ENCODE peak calls at places on chromosomes 1 and 21, in six cellular contexts. V is IMR-90, Q is mesenchymal stem cell, M is trophoblast cell, Z is H1, R is mesendoderm. K is an unnamed sample.

GRCh38 chr21:32062591-32063227 is 189.9 kb downstream of the HUNK start:
- DNase-seq in V (no peak), Q (no peak), M (no peak), Z (no peak), R (no peak), K (no peak)

GRCh38 chr1:205109269-205109668 is 12.5 kb downstream of the RBBP5 start:
- DNase-seq in V (no peak), Q (no peak), M (no peak), Z (no peak), R (no peak), K (no peak)

GRCh38 chr1:229199892-229200291 is 71.0 kb upstream of the RAB4A start:
- DNase-seq in V (no peak), Q (peak), M (peak), Z (no peak), R (no peak), K (no peak)

GRCh38 chr1:20717452-20718342 is at the start of gene KIF17:
- DNase-seq in V (peak), Q (peak), M (peak), Z (no peak), R (peak), K (peak)

GRCh38 chr21:15063081-15063820 is 1.5 kb downstream of the NRIP1 start:
- DNase-seq in V (peak), Q (peak), M (no peak), Z (no peak), R (peak), K (no peak)

GRCh38 chr1:230867119-230867902 is 1.0 kb downstream of the C1orf198 start:
- DNase-seq in V (no peak), Q (peak), M (peak), Z (no peak), R (no peak), K (no peak)

GRCh38 chr1:221187174-221187573 is 307.9 kb downstream of the HLX start:
- DNase-seq in V (peak), Q (no peak), M (no peak), Z (no peak), R (no peak), K (no peak)

GRCh38 chr1:119873166-119874025 is 22.9 kb downstream of the ADAM30 start:
- DNase-seq in V (peak), Q (peak), M (no peak), Z (no peak), R (no peak), K (no peak)

GRCh38 chr21:25997788-25998611 is 172.6 kb downstream of the APP start:
- DNase-seq in V (no peak), Q (no peak), M (no peak), Z (peak), R (peak), K (peak)

GRCh38 chr1:22508991-22509390 is 54.3 kb upstream of the EPHA8 start:
- DNase-seq in V (no peak), Q (no peak), M (no peak), Z (no peak), R (no peak), K (no peak)

GRCh38 chr1:85898861-85899260 is 190.6 kb upstream of the ZNHIT6 start:
- DNase-seq in V (peak), Q (no peak), M (no peak), Z (no peak), R (no peak), K (no peak)

DNA sequence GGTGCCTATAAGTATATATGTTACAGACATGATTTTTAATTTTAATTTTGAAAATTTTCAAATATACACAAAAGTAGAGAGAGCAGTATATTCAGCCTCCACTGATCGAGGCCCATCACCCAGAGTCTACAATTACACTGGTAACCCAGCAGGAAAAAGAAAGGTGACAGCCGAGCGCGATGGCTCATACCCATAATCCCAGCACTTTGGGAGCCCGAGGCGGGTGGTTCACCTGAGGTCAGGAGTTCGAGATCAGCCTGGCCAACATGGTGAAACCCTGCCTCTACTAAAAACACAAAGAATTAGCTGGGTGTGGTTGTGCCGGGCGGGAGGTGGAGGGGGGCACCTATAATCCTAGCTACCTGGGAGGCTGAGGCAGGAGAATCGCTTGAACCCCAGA is 1.4 kb downstream of the YBEY start:
- DNase-seq in V (no peak), Q (no peak), M (no peak), Z (no peak), R (no peak), K (no peak)
- H3K4me3 ChIP-seq in V (no peak), Q (peak), M (no peak), Z (peak), R (no peak), K (no peak)

GRCh38 chr1:226648421-226648820 is 90.7 kb downstream of the ITPKB start:
- DNase-seq in V (no peak), Q (no peak), M (no peak), Z (no peak), R (no peak), K (no peak)

GRCh38 chr1:226649780-226650179 is 89.3 kb downstream of the ITPKB start:
- DNase-seq in V (peak), Q (no peak), M (no peak), Z (no peak), R (peak), K (no peak)

GRCh38 chr1:226647719-226648118 is 91.4 kb downstream of the ITPKB start:
- DNase-seq in V (no peak), Q (no peak), M (no peak), Z (no peak), R (no peak), K (no peak)

GRCh38 chr1:226650236-226650841 is 88.7 kb downstream of the ITPKB start:
- DNase-seq in V (no peak), Q (no peak), M (no peak), Z (no peak), R (peak), K (no peak)

DNA sequence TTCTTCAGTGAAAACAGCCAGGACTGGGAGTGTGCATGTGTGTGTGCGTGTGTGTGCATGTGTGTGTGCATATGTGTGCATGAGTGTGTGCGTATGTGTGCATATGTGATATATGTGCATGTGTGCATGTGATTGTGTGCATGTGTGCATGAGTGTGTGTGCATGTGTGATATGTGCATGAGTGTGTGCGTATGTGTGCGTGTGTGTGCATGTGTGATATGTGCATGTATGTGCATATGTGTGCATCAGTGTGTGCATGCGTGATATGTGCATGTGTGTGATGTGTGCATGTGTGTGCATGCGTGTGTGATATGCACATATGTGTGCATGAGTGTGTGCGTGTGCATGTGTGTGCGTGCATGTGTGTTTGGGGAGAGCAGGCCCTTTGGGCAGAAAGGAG is 89.8 kb downstream of the ITPKB start:
- DNase-seq in V (no peak), Q (no peak), M (no peak), Z (no peak), R (no peak), K (no peak)
- H3K23ac ChIP-seq in V (no peak), Q (no peak), M (peak), Z (peak), R (no peak), K (peak)

DNA sequence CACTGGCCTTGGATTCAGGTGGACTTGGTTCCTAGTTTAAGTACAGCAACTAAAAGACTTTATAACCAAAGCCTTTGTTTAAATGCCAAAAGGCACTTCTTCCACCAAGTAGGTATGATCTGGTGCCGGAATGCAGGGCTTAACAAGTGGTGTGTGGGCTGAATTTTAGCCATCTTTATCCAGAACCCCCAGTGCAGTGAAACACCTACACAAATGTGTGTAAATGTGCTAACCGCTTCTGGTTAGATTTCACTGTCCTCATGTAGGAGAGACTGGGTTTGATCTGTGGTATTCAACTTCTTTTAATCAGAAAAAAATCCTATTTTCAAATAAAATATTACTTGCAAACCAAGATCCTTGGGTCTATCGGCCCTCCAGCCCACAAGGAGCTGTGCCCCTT is 10.3 kb downstream of the SLAMF1 start:
- DNase-seq in V (no peak), Q (no peak), M (no peak), Z (no peak), R (no peak), K (no peak)
- H3K4me2 ChIP-seq in V (no peak), Q (no peak), M (no peak), Z (no peak), R (no peak), K (no peak)

DNA sequence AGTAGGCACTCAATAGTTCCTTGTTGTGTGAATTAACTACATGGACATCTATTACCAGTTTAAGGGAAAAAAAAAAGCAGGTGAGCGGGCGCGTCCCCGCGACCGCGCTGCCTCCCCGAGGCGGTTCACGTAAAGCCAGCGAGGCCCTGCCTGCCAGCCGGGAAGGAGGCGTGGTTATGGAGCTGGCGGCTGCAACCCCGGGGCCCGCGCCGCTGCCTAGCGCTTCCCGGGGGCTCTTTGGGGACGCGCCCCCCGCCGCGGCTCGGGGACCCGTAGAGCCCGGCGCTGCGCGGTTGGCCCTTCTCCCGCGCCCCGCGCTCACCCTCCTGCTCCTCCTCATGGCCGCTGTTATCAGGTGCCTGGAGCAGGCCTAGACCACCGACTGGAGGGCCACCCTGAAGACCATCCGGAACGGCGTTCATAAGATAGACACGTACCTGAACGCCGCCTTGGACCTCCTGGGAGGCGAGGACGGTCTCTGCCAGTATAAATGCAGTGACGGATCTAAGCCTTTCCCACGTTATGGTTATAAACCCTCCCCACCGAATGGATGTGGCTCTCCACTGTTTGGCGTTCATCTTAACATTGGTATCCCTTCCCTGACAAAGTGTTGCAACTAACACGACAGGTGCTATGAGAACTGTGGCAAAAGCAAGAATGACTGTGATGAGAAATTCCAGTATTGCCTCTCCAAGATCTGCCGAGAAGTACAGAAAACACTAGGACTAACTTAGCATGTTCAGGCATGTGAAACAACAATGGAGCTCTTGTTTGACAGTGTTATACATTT is 2.6 kb upstream of the CC2D1B start:
- DNase-seq in V (peak), Q (peak), M (peak), Z (no peak), R (peak), K (peak)
- H3K4me3 ChIP-seq in V (peak), Q (peak), M (peak), Z (peak), R (no peak), K (peak)

GRCh38 chr1:28132110-28132897 is 43.9 kb upstream of the EYA3 start:
- DNase-seq in V (no peak), Q (no peak), M (no peak), Z (no peak), R (no peak), K (no peak)

GRCh38 chr1:28139033-28139712 is 37.3 kb downstream of the PTAFR start:
- DNase-seq in V (peak), Q (peak), M (peak), Z (no peak), R (no peak), K (no peak)

GRCh38 chr1:28135910-28136635 is 40.4 kb downstream of the PTAFR start:
- DNase-seq in V (no peak), Q (no peak), M (no peak), Z (no peak), R (no peak), K (no peak)

GRCh38 chr1:28134651-28135207 is 41.8 kb downstream of the PTAFR start:
- DNase-seq in V (no peak), Q (no peak), M (no peak), Z (no peak), R (no peak), K (no peak)

DNA sequence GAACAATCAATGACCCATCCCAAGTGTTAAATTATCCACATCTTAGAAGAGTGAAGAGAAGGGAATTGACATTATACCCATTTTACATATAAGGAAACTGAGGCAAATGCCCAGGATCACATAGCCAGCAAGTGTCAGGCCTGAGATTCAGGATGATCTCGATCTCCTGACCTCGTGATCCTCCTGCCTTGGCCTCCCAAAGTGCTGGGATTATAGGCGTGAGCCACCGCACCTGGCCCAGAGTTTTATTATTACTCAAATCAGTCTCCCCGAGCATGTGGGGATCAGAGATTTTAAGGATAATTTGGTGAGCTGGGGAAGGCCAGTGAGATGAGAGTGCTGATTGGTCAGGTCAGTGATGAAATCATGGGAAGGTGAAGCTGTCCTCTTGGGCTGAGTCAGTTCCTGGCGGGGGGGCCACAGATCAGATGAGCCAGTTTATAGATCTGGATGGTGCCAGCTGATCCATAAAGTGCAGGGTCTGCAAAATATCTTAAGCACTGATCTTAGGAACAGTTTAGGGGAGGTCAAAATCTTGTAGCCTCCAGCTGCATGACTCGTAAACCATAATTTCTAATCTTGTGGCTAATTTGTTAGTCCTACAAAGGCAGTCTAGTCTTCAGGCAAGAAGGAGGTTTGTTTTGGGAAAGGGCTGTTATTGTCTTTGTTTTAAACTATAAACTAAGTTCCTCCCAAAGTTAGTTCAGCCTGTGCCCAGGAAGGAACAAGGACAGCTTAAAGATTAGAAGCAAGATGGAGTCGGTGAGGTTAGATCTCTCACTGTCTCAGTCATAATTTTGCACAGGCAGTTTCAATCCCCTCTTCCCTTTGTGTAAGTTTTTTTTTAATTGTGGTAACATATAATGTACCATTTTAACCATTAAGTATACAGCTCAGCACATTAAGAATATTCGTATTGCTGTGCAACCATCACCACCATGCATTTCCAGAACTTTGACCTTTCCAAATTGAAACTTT is 39.6 kb downstream of the PTAFR start:
- DNase-seq in V (peak), Q (peak), M (no peak), Z (no peak), R (no peak), K (no peak)
- H3K23ac ChIP-seq in V (no peak), Q (no peak), M (no peak), Z (no peak), R (no peak), K (no peak)

GRCh38 chr1:186292875-186293274 is 82.2 kb downstream of the TPR start:
- DNase-seq in V (no peak), Q (no peak), M (no peak), Z (no peak), R (no peak), K (no peak)
- H3K4me2 ChIP-seq in V (no peak), Q (no peak), M (no peak), Z (no peak), R (no peak), K (no peak)

GRCh38 chr1:37923551-37923889 is 23.3 kb downstream of the INPP5B start:
- DNase-seq in V (no peak), Q (no peak), M (peak), Z (no peak), R (no peak), K (no peak)
- H3K4me3 ChIP-seq in V (no peak), Q (no peak), M (no peak), Z (no peak), R (no peak), K (no peak)

K was measured in neuronal stem cell.